ENCODE peak calls at places on chromosome 11, in ten cellular contexts. One of them, this sample, is unnamed.
A peak's percentile ranks its signal among the peaks of the same experiment; 100 is the strongest.

GRCh38 chr11:84685976-84686375 is 941.2 kb downstream of the DLG2 start:
- DNase-seq in ACHN: no peak
- DNase-seq in hepatocyte: no peak
- DNase-seq in WTC11: no peak
- DNase-seq in activated naive CD8-positive, alpha-beta T cell treated with anti-CD3 and anti-CD28 coated beads for 36 hours: no peak
- DNase-seq in HTR-8/SVneo: no peak
- DNase-seq in NCI-H774: no peak
- DNase-seq in CD8-positive, alpha-beta memory T cell: no peak
- DNase-seq in stromal cell of bone marrow: no peak
- DNase-seq in HS-5: no peak
- DNase-seq in this sample: no peak

GRCh38 chr11:14974723-14975587 is 2.8 kb upstream of the CALCA start:
- DNase-seq in WTC11: peak; percentile 85
- DNase-seq in hepatocyte: peak; percentile 64
- DNase-seq in NCI-H774: no peak
- DNase-seq in stromal cell of bone marrow: no peak
- DNase-seq in CD8-positive, alpha-beta memory T cell: peak; percentile 52
- DNase-seq in HS-5: no peak
- DNase-seq in ACHN: no peak
- DNase-seq in HTR-8/SVneo: no peak
- DNase-seq in activated naive CD8-positive, alpha-beta T cell treated with anti-CD3 and anti-CD28 coated beads for 36 hours: peak; percentile 72
- DNase-seq in this sample: no peak

GRCh38 chr11:85762226-85762625 is 48.7 kb downstream of the SYTL2 start:
- DNase-seq in HTR-8/SVneo: no peak
- DNase-seq in NCI-H774: no peak
- DNase-seq in WTC11: no peak
- DNase-seq in ACHN: no peak
- DNase-seq in CD8-positive, alpha-beta memory T cell: no peak
- DNase-seq in HS-5: no peak
- DNase-seq in activated naive CD8-positive, alpha-beta T cell treated with anti-CD3 and anti-CD28 coated beads for 36 hours: no peak
- DNase-seq in hepatocyte: no peak
- DNase-seq in stromal cell of bone marrow: no peak
- DNase-seq in this sample: no peak

GRCh38 chr11:122197055-122197987 is 81.3 kb upstream of the BLID start:
- DNase-seq in ACHN: peak; percentile 80
- DNase-seq in stromal cell of bone marrow: peak; percentile 99
- DNase-seq in HS-5: peak; percentile 99
- DNase-seq in hepatocyte: peak; percentile 51
- DNase-seq in CD8-positive, alpha-beta memory T cell: no peak
- DNase-seq in NCI-H774: no peak
- DNase-seq in activated naive CD8-positive, alpha-beta T cell treated with anti-CD3 and anti-CD28 coated beads for 36 hours: no peak
- DNase-seq in WTC11: no peak
- DNase-seq in HTR-8/SVneo: peak; percentile 85
- DNase-seq in this sample: no peak

GRCh38 chr11:44574620-44575287 is 9.3 kb downstream of the CD82 start:
- DNase-seq in hepatocyte: no peak
- DNase-seq in HS-5: peak; percentile 82
- DNase-seq in HTR-8/SVneo: peak; percentile 56
- DNase-seq in CD8-positive, alpha-beta memory T cell: peak; percentile 24
- DNase-seq in activated naive CD8-positive, alpha-beta T cell treated with anti-CD3 and anti-CD28 coated beads for 36 hours: peak; percentile 58
- DNase-seq in WTC11: no peak
- DNase-seq in ACHN: peak; percentile 45
- DNase-seq in NCI-H774: no peak
- DNase-seq in stromal cell of bone marrow: peak; percentile 87
- DNase-seq in this sample: no peak

GRCh38 chr11:111976614-111977140 is 39.5 kb downstream of the DIXDC1 start:
- DNase-seq in CD8-positive, alpha-beta memory T cell: no peak
- DNase-seq in stromal cell of bone marrow: no peak
- DNase-seq in activated naive CD8-positive, alpha-beta T cell treated with anti-CD3 and anti-CD28 coated beads for 36 hours: no peak
- DNase-seq in WTC11: peak; percentile 35
- DNase-seq in hepatocyte: no peak
- DNase-seq in ACHN: peak; percentile 25
- DNase-seq in NCI-H774: no peak
- DNase-seq in HTR-8/SVneo: no peak
- DNase-seq in HS-5: no peak
- DNase-seq in this sample: no peak

GRCh38 chr11:134529212-134530096 is 117.4 kb upstream of the B3GAT1 start:
- DNase-seq in HTR-8/SVneo: no peak
- DNase-seq in HS-5: no peak
- DNase-seq in hepatocyte: no peak
- DNase-seq in NCI-H774: no peak
- DNase-seq in WTC11: no peak
- DNase-seq in stromal cell of bone marrow: no peak
- DNase-seq in activated naive CD8-positive, alpha-beta T cell treated with anti-CD3 and anti-CD28 coated beads for 36 hours: no peak
- DNase-seq in CD8-positive, alpha-beta memory T cell: no peak
- DNase-seq in ACHN: no peak
- DNase-seq in this sample: no peak

GRCh38 chr11:126231725-126232459 is 20.3 kb downstream of the FAM118B start:
- DNase-seq in hepatocyte: peak; percentile 9
- DNase-seq in activated naive CD8-positive, alpha-beta T cell treated with anti-CD3 and anti-CD28 coated beads for 36 hours: no peak
- DNase-seq in CD8-positive, alpha-beta memory T cell: no peak
- DNase-seq in stromal cell of bone marrow: no peak
- DNase-seq in WTC11: no peak
- DNase-seq in ACHN: no peak
- DNase-seq in HTR-8/SVneo: no peak
- DNase-seq in NCI-H774: no peak
- DNase-seq in HS-5: no peak
- DNase-seq in this sample: no peak

GRCh38 chr11:68020575-68020974 is 9.9 kb upstream of the NDUFS8 start:
- DNase-seq in activated naive CD8-positive, alpha-beta T cell treated with anti-CD3 and anti-CD28 coated beads for 36 hours: no peak
- DNase-seq in NCI-H774: no peak
- DNase-seq in HTR-8/SVneo: no peak
- DNase-seq in hepatocyte: peak; percentile 47
- DNase-seq in HS-5: no peak
- DNase-seq in WTC11: peak; percentile 67
- DNase-seq in CD8-positive, alpha-beta memory T cell: no peak
- DNase-seq in stromal cell of bone marrow: no peak
- DNase-seq in ACHN: peak; percentile 45
- DNase-seq in this sample: no peak

GRCh38 chr11:61592176-61592575 is 11.3 kb upstream of the SYT7 start:
- DNase-seq in ACHN: no peak
- DNase-seq in CD8-positive, alpha-beta memory T cell: no peak
- DNase-seq in NCI-H774: no peak
- DNase-seq in stromal cell of bone marrow: no peak
- DNase-seq in HTR-8/SVneo: no peak
- DNase-seq in activated naive CD8-positive, alpha-beta T cell treated with anti-CD3 and anti-CD28 coated beads for 36 hours: no peak
- DNase-seq in HS-5: no peak
- DNase-seq in hepatocyte: no peak
- DNase-seq in WTC11: no peak
- DNase-seq in this sample: no peak

GRCh38 chr11:13329670-13330401 is 52.2 kb downstream of the BMAL1 start:
- DNase-seq in CD8-positive, alpha-beta memory T cell: no peak
- DNase-seq in NCI-H774: peak; percentile 65
- DNase-seq in activated naive CD8-positive, alpha-beta T cell treated with anti-CD3 and anti-CD28 coated beads for 36 hours: no peak
- DNase-seq in HTR-8/SVneo: no peak
- DNase-seq in HS-5: no peak
- DNase-seq in hepatocyte: no peak
- DNase-seq in WTC11: no peak
- DNase-seq in stromal cell of bone marrow: no peak
- DNase-seq in ACHN: no peak
- DNase-seq in this sample: peak; percentile 56

GRCh38 chr11:20599424-20600346 is at the start of gene SLC6A5:
- DNase-seq in hepatocyte: peak; percentile 81
- DNase-seq in HS-5: no peak
- DNase-seq in HTR-8/SVneo: peak; percentile 48
- DNase-seq in NCI-H774: no peak
- DNase-seq in stromal cell of bone marrow: peak; percentile 8
- DNase-seq in CD8-positive, alpha-beta memory T cell: no peak
- DNase-seq in WTC11: peak; percentile 93
- DNase-seq in ACHN: peak; percentile 59
- DNase-seq in activated naive CD8-positive, alpha-beta T cell treated with anti-CD3 and anti-CD28 coated beads for 36 hours: peak; percentile 36
- DNase-seq in this sample: no peak

GRCh38 chr11:12464303-12464702 is 86.9 kb downstream of the PARVA start:
- DNase-seq in stromal cell of bone marrow: no peak
- DNase-seq in HS-5: no peak
- DNase-seq in hepatocyte: no peak
- DNase-seq in ACHN: no peak
- DNase-seq in WTC11: no peak
- DNase-seq in CD8-positive, alpha-beta memory T cell: no peak
- DNase-seq in HTR-8/SVneo: no peak
- DNase-seq in activated naive CD8-positive, alpha-beta T cell treated with anti-CD3 and anti-CD28 coated beads for 36 hours: no peak
- DNase-seq in NCI-H774: no peak
- DNase-seq in this sample: no peak

GRCh38 chr11:44028816-44029506 is 18.8 kb upstream of the ACCSL start:
- DNase-seq in stromal cell of bone marrow: no peak
- DNase-seq in HTR-8/SVneo: no peak
- DNase-seq in CD8-positive, alpha-beta memory T cell: no peak
- DNase-seq in HS-5: no peak
- DNase-seq in NCI-H774: no peak
- DNase-seq in hepatocyte: no peak
- DNase-seq in ACHN: no peak
- DNase-seq in activated naive CD8-positive, alpha-beta T cell treated with anti-CD3 and anti-CD28 coated beads for 36 hours: no peak
- DNase-seq in WTC11: no peak
- DNase-seq in this sample: peak; percentile 78

This sample was measured in NCI-H146.